ENCODE peak calls at places on chromosomes 1 and 21, in seven cellular contexts. H, N, C, E, G, D and F are unnamed samples.

GRCh38 chr21:34693192-34693810 is 24.5 kb downstream of the CLIC6 start:
- DNase-seq in H (no peak), C (peak), N (no peak), E (peak), G (peak), D (no peak), F (peak)

GRCh38 chr1:162899422-162900168 is 38.6 kb upstream of the CCDC190 start:
- DNase-seq in D (no peak), N (no peak), C (peak), E (peak), H (no peak), G (no peak), F (no peak)

GRCh38 chr1:26274801-26275425 is 5.0 kb upstream of the SH3BGRL3 start:
- DNase-seq in C (no peak), G (peak), E (peak), N (peak), D (no peak), H (no peak), F (no peak)

GRCh38 chr1:246043556-246043955 is 463.5 kb downstream of the SMYD3 start:
- DNase-seq in N (no peak), H (no peak), D (no peak), E (peak), G (no peak), C (no peak), F (no peak)

GRCh38 chr1:29828526-29829447 is 592.5 kb downstream of the PTPRU start:
- DNase-seq in G (no peak), D (peak), C (no peak), N (peak), H (no peak), E (no peak), F (no peak)

GRCh38 chr1:18464665-18465050 is 16.1 kb upstream of the KLHDC7A start:
- DNase-seq in G (no peak), E (no peak), D (peak), N (no peak), C (peak), H (no peak), F (no peak)

GRCh38 chr1:235997916-235998315 is 67.0 kb downstream of the NID1 start:
- DNase-seq in N (no peak), H (no peak), C (no peak), E (no peak), D (no peak), G (no peak), F (no peak)

GRCh38 chr1:151055581-151055980 is 3.8 kb downstream of the CDC42SE1 start:
- DNase-seq in N (no peak), H (no peak), D (no peak), G (no peak), C (no peak), E (no peak), F (no peak)

GRCh38 chr21:44548381-44548780 is 2.9 kb downstream of the KRTAP10-2 start:
- DNase-seq in G (no peak), D (no peak), N (peak), E (no peak), H (no peak), C (no peak), F (no peak)

GRCh38 chr21:41759214-41759840 is 7.5 kb downstream of the RIPK4 start:
- DNase-seq in G (no peak), D (no peak), C (peak), H (no peak), E (no peak), N (no peak), F (no peak)

GRCh38 chr21:46388206-46388880 is 64.4 kb downstream of the PCNT start:
- DNase-seq in H (no peak), E (no peak), D (no peak), G (no peak), N (no peak), C (no peak), F (no peak)

GRCh38 chr1:61011514-61012263 is 70.7 kb upstream of the NFIA start:
- DNase-seq in D (no peak), H (no peak), N (no peak), G (no peak), E (no peak), C (no peak), F (no peak)

GRCh38 chr1:156126701-156127534 is 12.4 kb downstream of the LMNA start:
- DNase-seq in C (peak), G (peak), N (peak), H (no peak), E (peak), D (no peak), F (no peak)

GRCh38 chr1:4053774-4054173 is 153.7 kb upstream of the C1orf174 start:
- DNase-seq in G (no peak), E (no peak), N (peak), D (no peak), C (no peak), H (no peak), F (no peak)

GRCh38 chr1:67688526-67689219 is 3.7 kb downstream of the GADD45A start:
- DNase-seq in E (no peak), G (no peak), N (no peak), H (no peak), D (no peak), C (no peak), F (no peak)

GRCh38 chr1:114108741-114109255 is 44.9 kb downstream of the SYT6 start:
- DNase-seq in C (no peak), N (no peak), E (peak), H (no peak), D (no peak), G (peak), F (no peak)

GRCh38 chr1:7224081-7224534 is 438.9 kb downstream of the CAMTA1 start:
- DNase-seq in G (no peak), E (no peak), N (peak), C (no peak), H (no peak), D (no peak), F (no peak)

GRCh38 chr1:181531441-181531840 is 48.1 kb downstream of the CACNA1E start:
- DNase-seq in D (no peak), H (no peak), N (no peak), G (no peak), E (no peak), C (no peak), F (no peak)

GRCh38 chr1:244496186-244496585 is 35.1 kb downstream of the CATSPERE start:
- DNase-seq in H (no peak), G (no peak), E (no peak), C (peak), N (no peak), D (no peak), F (no peak)

GRCh38 chr1:10755977-10756521 is 40.4 kb downstream of the CASZ1 start:
- DNase-seq in G (peak), H (no peak), C (peak), E (no peak), N (peak), D (peak), F (no peak)

GRCh38 chr1:231315887-231316286 is 21.8 kb downstream of the EXOC8 start:
- DNase-seq in H (no peak), G (peak), E (peak), D (no peak), C (peak), N (peak), F (no peak)

GRCh38 chr1:53947172-53947835 is 1.2 kb downstream of the LRRC42 start:
- DNase-seq in N (no peak), C (no peak), G (no peak), E (no peak), D (no peak), H (no peak), F (no peak)

GRCh38 chr1:90879281-90879680 is 142.6 kb downstream of the ZNF644 start:
- DNase-seq in G (no peak), H (no peak), D (no peak), E (peak), N (no peak), C (no peak), F (no peak)

GRCh38 chr1:90881034-90881433 is 140.8 kb downstream of the ZNF644 start:
- DNase-seq in H (no peak), N (no peak), D (no peak), C (no peak), E (no peak), G (no peak), F (no peak)

GRCh38 chr1:90876098-90876497 is 145.7 kb downstream of the ZNF644 start:
- DNase-seq in E (no peak), C (no peak), G (no peak), H (no peak), N (no peak), D (no peak), F (no peak)
- TF ChIP-seq CTCF in E (no peak), C (no peak), G (no peak), H (no peak), N (no peak), D (no peak), F (no peak)

GRCh38 chr21:24045775-24046215 is 1561.5 kb downstream of the MRPL39 start:
- DNase-seq in C (peak), D (peak), G (peak), H (peak), E (peak), N (no peak), F (peak)
- TF ChIP-seq CTCF in C (no peak), D (no peak), G (peak), H (peak), E (peak), N (no peak), F (peak)

GRCh38 chr1:154534263-154534844 is 24.1 kb downstream of the UBE2Q1 start:
- DNase-seq in C (peak), D (no peak), N (no peak), G (peak), E (no peak), H (no peak), F (no peak)
- TF ChIP-seq CTCF in C (peak), D (no peak), N (no peak), G (peak), E (peak), H (no peak), F (peak)

GRCh38 chr1:204259782-204260181 is 46.0 kb upstream of the GOLT1A start:
- DNase-seq in N (no peak), G (no peak), D (no peak), C (no peak), H (no peak), E (no peak), F (no peak)
- TF ChIP-seq CTCF in N (no peak), G (no peak), D (no peak), C (no peak), H (no peak), E (no peak), F (no peak)

DNA sequence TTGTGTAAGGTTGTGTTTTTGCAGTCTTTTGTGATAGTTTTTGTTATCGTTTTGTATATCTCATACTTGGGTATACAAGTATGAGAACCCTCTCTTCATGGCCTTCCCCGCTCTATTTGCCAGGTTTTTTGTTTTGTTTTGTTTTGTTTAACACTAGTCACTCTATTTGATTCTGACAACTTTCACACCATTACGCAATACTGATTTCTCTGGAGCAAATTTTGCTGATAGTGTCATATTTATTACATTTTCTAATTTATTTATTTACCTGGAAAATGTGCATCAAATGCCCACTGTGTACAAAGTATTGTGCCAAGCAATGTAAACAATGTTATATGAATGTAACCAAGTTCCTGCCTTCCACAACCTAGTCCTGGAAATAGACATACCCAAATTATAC is 90.1 kb downstream of the LRRC40 start:
- DNase-seq in N (no peak), C (no peak), G (no peak), E (no peak), D (no peak), H (no peak), F (no peak)
- TF ChIP-seq CTCF in N (no peak), C (no peak), G (no peak), E (no peak), D (no peak), H (no peak), F (no peak)